ENCODE peak calls at places on chromosome 7, in six cellular contexts. B, F, Y, W, M and J are unnamed samples. For H3K9me3 and H3K4me1, the result is how much of the 10 kb centered on the place peaks cover.

GRCh38 chr7:18191329-18191728 is 163.7 kb upstream of the PRPS1L1 start:
- DNase-seq in F (no peak), B (no peak), Y (no peak), M (no peak), W (no peak), J (no peak)

GRCh38 chr7:6628045-6628444 is 9.1 kb upstream of the ZNF316 start:
- DNase-seq in F (no peak), Y (no peak), B (no peak), M (no peak), W (no peak), J (no peak)

GRCh38 chr7:149598721-149599308 is 101.2 kb upstream of the ZNF746 start:
- DNase-seq in Y (no peak), W (peak), M (no peak), B (no peak), F (no peak), J (no peak)

GRCh38 chr7:159191236-159191635 is 46.6 kb upstream of the VIPR2 start:
- DNase-seq in Y (no peak), W (no peak), M (no peak), B (no peak), F (no peak), J (no peak)

GRCh38 chr7:155864991-155865690 is 52.9 kb upstream of the SHH start:
- DNase-seq in B (no peak), F (no peak), Y (no peak), W (no peak), M (no peak), J (peak)

GRCh38 chr7:81111358-81111757 is 192.5 kb upstream of the SEMA3C start:
- DNase-seq in Y (no peak), F (no peak), W (no peak), B (no peak), M (no peak), J (no peak)

GRCh38 chr7:159028456-159029401 is 115.9 kb downstream of the VIPR2 start:
- DNase-seq in W (no peak), B (peak), F (no peak), M (no peak), Y (no peak), J (no peak)

GRCh38 chr7:144854839-144855424 is 19.1 kb upstream of the TPK1 start:
- DNase-seq in W (peak), M (no peak), F (no peak), B (no peak), Y (no peak), J (no peak)

GRCh38 chr7:24825931-24826661 is 68.8 kb upstream of the GSDME start:
- DNase-seq in M (no peak), F (no peak), W (peak), B (peak), Y (peak), J (peak)

GRCh38 chr7:72466797-72467196 is 54.7 kb upstream of the CALN1 start:
- DNase-seq in B (no peak), Y (no peak), M (no peak), F (no peak), W (no peak), J (no peak)

GRCh38 chr7:115240242-115240641 is 318.3 kb downstream of the MDFIC start:
- DNase-seq in W (no peak), M (no peak), F (no peak), Y (no peak), B (no peak), J (no peak)

GRCh38 chr7:17659126-17659525 is 281.2 kb downstream of the SNX13 start:
- DNase-seq in M (no peak), Y (no peak), W (no peak), F (no peak), B (no peak), J (no peak)

GRCh38 chr7:152884321-152884720 is 124.8 kb downstream of the ACTR3B start:
- DNase-seq in W (no peak), F (no peak), Y (no peak), M (no peak), B (no peak), J (no peak)

GRCh38 chr7:92567460-92567859 is 22.7 kb downstream of the FAM133B start:
- DNase-seq in B (no peak), Y (no peak), W (no peak), F (no peak), M (no peak), J (no peak)

GRCh38 chr7:154856737-154857136 is 146.2 kb downstream of the PAXIP1 start:
- DNase-seq in Y (no peak), M (no peak), W (no peak), B (no peak), F (no peak), J (no peak)
- H3K9me3 ChIP-seq in Y (under half), M (under half), W (under half), B (under half), F (under half), J (under half)

DNA sequence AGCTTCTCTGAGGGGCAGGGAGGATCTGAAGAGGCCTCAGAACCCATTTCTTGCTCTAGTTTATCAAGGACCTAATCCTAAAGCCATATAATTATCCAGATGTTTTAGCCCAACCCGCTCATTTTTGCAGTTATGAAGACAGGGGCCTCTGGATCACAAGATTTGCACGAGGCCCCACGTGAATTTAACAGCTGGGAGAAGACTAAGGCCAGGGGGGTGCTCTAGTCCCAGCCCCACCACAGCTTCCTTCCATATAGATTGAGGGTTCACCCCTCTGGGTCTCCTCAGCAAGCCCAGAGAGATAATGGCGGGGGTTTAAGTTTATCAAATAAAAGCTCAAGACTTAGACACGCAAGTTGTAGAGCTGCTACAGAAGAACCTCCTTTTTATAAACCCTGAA is 7.5 kb upstream of the CPA1 start:
- DNase-seq in M (no peak), Y (no peak), B (no peak), F (no peak), W (no peak), J (no peak)
- H3K4me1 ChIP-seq in M (under half), Y (under half), B (under half), F (under half), W (under half), J (under half)

GRCh38 chr7:150937848-150938561 is 40.1 kb downstream of the KCNH2 start:
- DNase-seq in F (no peak), B (no peak), Y (no peak), W (no peak), M (peak), J (peak)
- H3K27ac ChIP-seq in F (no peak), B (no peak), Y (no peak), W (no peak), M (no peak), J (no peak)

GRCh38 chr7:26567263-26567662 is 275.6 kb downstream of the SNX10 start:
- DNase-seq in W (no peak), F (no peak), B (no peak), Y (no peak), M (no peak), J (no peak)
- H3K9me3 ChIP-seq in W (under half), F (under half), B (under half), Y (under half), M (under half), J (under half)

GRCh38 chr7:55521543-55522267 is 50.6 kb downstream of the VOPP1 start:
- DNase-seq in M (no peak), B (peak), W (no peak), F (no peak), Y (no peak), J (no peak)

GRCh38 chr7:55522268-55522902 is 49.9 kb downstream of the VOPP1 start:
- DNase-seq in M (no peak), Y (no peak), F (no peak), W (no peak), B (no peak), J (no peak)

GRCh38 chr7:55518836-55519235 is 53.5 kb downstream of the VOPP1 start:
- DNase-seq in W (no peak), B (no peak), M (no peak), F (no peak), Y (no peak), J (no peak)

GRCh38 chr7:55517936-55518689 is 54.2 kb downstream of the VOPP1 start:
- DNase-seq in Y (no peak), W (no peak), B (no peak), M (no peak), F (no peak), J (no peak)

DNA sequence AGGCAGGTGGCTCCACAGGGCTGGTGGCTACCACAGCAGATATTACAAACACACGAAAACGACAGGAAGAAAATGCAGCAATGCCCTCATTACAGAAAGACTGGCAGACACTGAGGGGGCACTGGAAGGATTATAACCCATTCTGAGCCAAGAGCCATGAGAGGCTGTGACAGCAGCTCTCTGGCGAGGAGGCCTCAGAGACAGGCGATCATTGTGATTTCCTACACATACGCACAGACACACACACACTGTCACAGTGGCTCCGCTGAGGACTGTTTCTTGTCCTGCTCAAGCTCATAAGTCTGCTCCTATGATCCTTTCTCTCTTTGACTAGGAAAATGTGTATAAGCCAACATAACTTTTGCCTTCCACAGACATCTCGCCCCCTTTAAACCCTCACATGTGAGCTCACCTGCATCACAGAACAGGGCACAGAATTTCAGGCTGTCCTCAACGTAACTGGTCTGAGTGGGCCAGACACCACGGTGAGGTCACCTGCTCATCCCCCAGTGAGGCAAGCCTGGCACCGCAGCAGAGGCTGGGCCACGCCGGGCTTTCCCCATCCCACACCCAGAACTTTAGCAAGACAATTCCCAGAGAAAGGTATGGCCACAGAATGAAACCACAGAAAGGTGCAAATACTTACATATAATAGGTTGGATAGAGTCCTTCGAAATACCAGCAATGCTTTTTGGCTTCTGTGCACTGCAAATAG is 51.7 kb downstream of the VOPP1 start:
- DNase-seq in B (no peak), M (no peak), Y (no peak), F (no peak), W (no peak), J (no peak)
- H3K4me1 ChIP-seq in B (under half), M (under half), Y (under half), F (under half), W (under half), J (under half)